ENCODE peak calls at places on chromosomes 4 and X, in eight cellular contexts. V, Y, O, G, K, P, S and D are unnamed samples.

GRCh38 chr4:26785766-26786165 is 74.9 kb upstream of the STIM2 start:
- DNase-seq in V (no peak), Y (no peak), O (no peak), G (no peak), K (no peak), P (no peak), S (no peak), D (no peak)

GRCh38 chr4:141713185-141713584 is 76.8 kb downstream of the IL15 start:
- DNase-seq in V (no peak), Y (peak; percentile 36), O (no peak), G (no peak), K (no peak), P (no peak), S (no peak), D (no peak)

GRCh38 chrX:1385251-1385794 is 6.6 kb downstream of the SLC25A6 start:
- DNase-seq in V (no peak), Y (no peak), O (no peak), G (no peak), K (no peak), P (no peak), S (no peak), D (no peak)

GRCh38 chrX:14508025-14508690 is 21.2 kb upstream of the GLRA2 start:
- DNase-seq in V (no peak), Y (no peak), O (no peak), G (no peak), K (no peak), P (no peak), S (no peak), D (no peak)

GRCh38 chrX:30228526-30228925 is 1.9 kb upstream of the MAGEB3 start:
- DNase-seq in V (no peak), Y (no peak), O (no peak), G (no peak), K (no peak), P (no peak), S (no peak), D (no peak)

GRCh38 chr4:7623468-7623867 is 188.7 kb upstream of the PSAPL1 start:
- DNase-seq in V (no peak), Y (no peak), O (no peak), G (no peak), K (no peak), P (no peak), S (no peak), D (no peak)

GRCh38 chrX:2351999-2352995 is 148.5 kb downstream of the DHRSX start:
- DNase-seq in V (no peak), Y (peak; percentile 88), O (no peak), G (no peak), K (no peak), P (peak; percentile 79), S (peak; percentile 52), D (no peak)

GRCh38 chrX:86148024-86148511 is at the start of gene DACH2:
- DNase-seq in V (no peak), Y (peak; percentile 78), O (no peak), G (no peak), K (peak; percentile 88), P (peak; percentile 81), S (no peak), D (peak; percentile 90)